ENCODE peak calls at places on chromosomes 7 and 10, in six cellular contexts. One of them, this sample, is unnamed.

GRCh38 chr10:3874988-3875841 is 90.2 kb upstream of the KLF6 start:
- DNase-seq in endodermal cell: peak
- DNase-seq in heart right ventricle: peak
- DNase-seq in uterus: no peak
- DNase-seq in stomach: no peak
- DNase-seq in heart left ventricle: peak
- DNase-seq in this sample: no peak

GRCh38 chr7:96178581-96178980 is 143.3 kb downstream of the SLC25A13 start:
- DNase-seq in endodermal cell: no peak
- DNase-seq in heart right ventricle: no peak
- DNase-seq in uterus: no peak
- DNase-seq in stomach: no peak
- DNase-seq in heart left ventricle: no peak
- DNase-seq in this sample: no peak

GRCh38 chr10:33600381-33600780 is 265.9 kb upstream of the NRP1 start:
- DNase-seq in endodermal cell: no peak
- DNase-seq in heart right ventricle: no peak
- DNase-seq in uterus: no peak
- DNase-seq in stomach: no peak
- DNase-seq in heart left ventricle: no peak
- DNase-seq in this sample: no peak

GRCh38 chr10:118308664-118309063 is 33.5 kb downstream of the FAM204A start:
- DNase-seq in endodermal cell: peak
- DNase-seq in heart right ventricle: no peak
- DNase-seq in uterus: no peak
- DNase-seq in stomach: no peak
- DNase-seq in heart left ventricle: no peak
- DNase-seq in this sample: no peak

GRCh38 chr10:103781329-103782061 is 73.9 kb downstream of the SH3PXD2A start:
- DNase-seq in endodermal cell: no peak
- DNase-seq in heart right ventricle: no peak
- DNase-seq in uterus: no peak
- DNase-seq in stomach: no peak
- DNase-seq in heart left ventricle: no peak
- DNase-seq in this sample: no peak

GRCh38 chr10:4234661-4235060 is 449.7 kb upstream of the KLF6 start:
- DNase-seq in endodermal cell: no peak
- DNase-seq in heart right ventricle: no peak
- DNase-seq in uterus: no peak
- DNase-seq in stomach: no peak
- DNase-seq in heart left ventricle: no peak
- DNase-seq in this sample: no peak

GRCh38 chr10:114100848-114101741 is 57.4 kb downstream of the ADRB1 start:
- DNase-seq in endodermal cell: peak
- DNase-seq in heart right ventricle: peak
- DNase-seq in uterus: peak
- DNase-seq in stomach: no peak
- DNase-seq in heart left ventricle: peak
- DNase-seq in this sample: no peak

GRCh38 chr7:130272456-130273080 is 5.9 kb downstream of the CPA2 start:
- DNase-seq in endodermal cell: peak
- DNase-seq in heart right ventricle: no peak
- DNase-seq in uterus: no peak
- DNase-seq in stomach: no peak
- DNase-seq in heart left ventricle: no peak
- DNase-seq in this sample: no peak

GRCh38 chr10:131843089-131843595 is 57.7 kb upstream of the PPP2R2D start:
- DNase-seq in endodermal cell: peak
- DNase-seq in heart right ventricle: no peak
- DNase-seq in uterus: no peak
- DNase-seq in stomach: no peak
- DNase-seq in heart left ventricle: no peak
- DNase-seq in this sample: no peak

GRCh38 chr10:89522463-89522862 is 12.9 kb downstream of the SLC16A12 start:
- DNase-seq in endodermal cell: no peak
- DNase-seq in heart right ventricle: no peak
- DNase-seq in uterus: no peak
- DNase-seq in stomach: no peak
- DNase-seq in heart left ventricle: no peak
- DNase-seq in this sample: no peak

GRCh38 chr7:98369726-98370125 is 31.2 kb downstream of the BAIAP2L1 start:
- DNase-seq in endodermal cell: no peak
- DNase-seq in heart right ventricle: no peak
- DNase-seq in uterus: no peak
- DNase-seq in stomach: no peak
- DNase-seq in heart left ventricle: no peak
- DNase-seq in this sample: no peak

GRCh38 chr7:25611196-25611595 is 382.9 kb upstream of the NPVF start:
- DNase-seq in endodermal cell: no peak
- DNase-seq in heart right ventricle: no peak
- DNase-seq in uterus: no peak
- DNase-seq in stomach: no peak
- DNase-seq in heart left ventricle: no peak
- DNase-seq in this sample: no peak

GRCh38 chr7:8581842-8582241 is 148.4 kb downstream of the NXPH1 start:
- DNase-seq in endodermal cell: no peak
- DNase-seq in heart right ventricle: no peak
- DNase-seq in uterus: no peak
- DNase-seq in stomach: no peak
- DNase-seq in heart left ventricle: no peak
- DNase-seq in this sample: no peak

GRCh38 chr10:34494012-34494411 is 321.1 kb downstream of the PARD3 start:
- DNase-seq in endodermal cell: no peak
- DNase-seq in heart right ventricle: no peak
- DNase-seq in uterus: no peak
- DNase-seq in stomach: no peak
- DNase-seq in heart left ventricle: no peak
- DNase-seq in this sample: no peak

GRCh38 chr10:85995791-85996190 is 370.8 kb downstream of the GRID1 start:
- DNase-seq in endodermal cell: peak
- DNase-seq in heart right ventricle: no peak
- DNase-seq in uterus: no peak
- DNase-seq in stomach: peak
- DNase-seq in heart left ventricle: no peak
- DNase-seq in this sample: no peak

GRCh38 chr10:98536551-98536950 is 89.8 kb upstream of the HPS1 start:
- DNase-seq in endodermal cell: no peak
- DNase-seq in heart right ventricle: no peak
- DNase-seq in uterus: no peak
- DNase-seq in stomach: no peak
- DNase-seq in heart left ventricle: no peak
- DNase-seq in this sample: no peak

GRCh38 chr7:142939226-142939910 is at the start of gene LLCFC1:
- DNase-seq in endodermal cell: peak
- DNase-seq in heart right ventricle: no peak
- DNase-seq in uterus: no peak
- DNase-seq in stomach: peak
- DNase-seq in heart left ventricle: no peak
- DNase-seq in this sample: no peak

GRCh38 chr7:99440195-99440594 is 1.5 kb downstream of the CPSF4 start:
- DNase-seq in endodermal cell: no peak
- DNase-seq in heart right ventricle: no peak
- DNase-seq in uterus: no peak
- DNase-seq in stomach: no peak
- DNase-seq in heart left ventricle: no peak
- DNase-seq in this sample: no peak

GRCh38 chr10:132826524-132827422 is 40.8 kb upstream of the NKX6-2 start:
- DNase-seq in endodermal cell: no peak
- DNase-seq in heart right ventricle: no peak
- DNase-seq in uterus: no peak
- DNase-seq in stomach: peak
- DNase-seq in heart left ventricle: no peak
- DNase-seq in this sample: no peak

GRCh38 chr7:17301491-17302101 is 3.1 kb downstream of the AHR start:
- DNase-seq in endodermal cell: no peak
- DNase-seq in heart right ventricle: peak
- DNase-seq in uterus: no peak
- DNase-seq in stomach: peak
- DNase-seq in heart left ventricle: peak
- DNase-seq in this sample: peak

GRCh38 chr7:122136639-122137253 is 7.3 kb downstream of the AASS start:
- DNase-seq in endodermal cell: no peak
- DNase-seq in heart right ventricle: no peak
- DNase-seq in uterus: no peak
- DNase-seq in stomach: no peak
- DNase-seq in heart left ventricle: no peak
- DNase-seq in this sample: no peak

GRCh38 chr10:35262436-35262835 is 73.9 kb upstream of the CCNY start:
- DNase-seq in endodermal cell: no peak
- DNase-seq in heart right ventricle: no peak
- DNase-seq in uterus: no peak
- DNase-seq in stomach: no peak
- DNase-seq in heart left ventricle: no peak
- DNase-seq in this sample: no peak

GRCh38 chr10:72316748-72317435 is 37.8 kb downstream of the DNAJB12 start:
- DNase-seq in endodermal cell: no peak
- DNase-seq in heart right ventricle: peak
- DNase-seq in uterus: no peak
- DNase-seq in stomach: peak
- DNase-seq in heart left ventricle: peak
- DNase-seq in this sample: no peak

GRCh38 chr10:72314263-72314662 is 40.5 kb downstream of the DNAJB12 start:
- DNase-seq in endodermal cell: no peak
- DNase-seq in heart right ventricle: no peak
- DNase-seq in uterus: no peak
- DNase-seq in stomach: no peak
- DNase-seq in heart left ventricle: no peak
- DNase-seq in this sample: no peak

GRCh38 chr10:72315611-72316385 is 38.9 kb downstream of the DNAJB12 start:
- DNase-seq in endodermal cell: no peak
- DNase-seq in heart right ventricle: peak
- DNase-seq in uterus: peak
- DNase-seq in stomach: peak
- DNase-seq in heart left ventricle: peak
- DNase-seq in this sample: peak

GRCh38 chr10:72315054-72315453 is 39.7 kb downstream of the DNAJB12 start:
- DNase-seq in endodermal cell: no peak
- DNase-seq in heart right ventricle: no peak
- DNase-seq in uterus: no peak
- DNase-seq in stomach: no peak
- DNase-seq in heart left ventricle: no peak
- DNase-seq in this sample: no peak

GRCh38 chr10:72316386-72316700 is 38.4 kb downstream of the DNAJB12 start:
- DNase-seq in endodermal cell: no peak
- DNase-seq in heart right ventricle: no peak
- DNase-seq in uterus: no peak
- DNase-seq in stomach: no peak
- DNase-seq in heart left ventricle: no peak
- DNase-seq in this sample: no peak
- H3K27ac ChIP-seq in endodermal cell: no peak
- H3K27ac ChIP-seq in heart right ventricle: peak
- H3K27ac ChIP-seq in uterus: peak
- H3K27ac ChIP-seq in stomach: peak
- H3K27ac ChIP-seq in heart left ventricle: peak
- H3K27ac ChIP-seq in this sample: peak

GRCh38 chr10:87547734-87548311 is 43.1 kb downstream of the MINPP1 start:
- DNase-seq in endodermal cell: no peak
- DNase-seq in heart right ventricle: no peak
- DNase-seq in uterus: no peak
- DNase-seq in stomach: no peak
- DNase-seq in heart left ventricle: no peak
- DNase-seq in this sample: no peak
- H3K27ac ChIP-seq in endodermal cell: peak
- H3K27ac ChIP-seq in heart right ventricle: no peak
- H3K27ac ChIP-seq in uterus: peak
- H3K27ac ChIP-seq in stomach: no peak
- H3K27ac ChIP-seq in heart left ventricle: no peak
- H3K27ac ChIP-seq in this sample: peak

DNA sequence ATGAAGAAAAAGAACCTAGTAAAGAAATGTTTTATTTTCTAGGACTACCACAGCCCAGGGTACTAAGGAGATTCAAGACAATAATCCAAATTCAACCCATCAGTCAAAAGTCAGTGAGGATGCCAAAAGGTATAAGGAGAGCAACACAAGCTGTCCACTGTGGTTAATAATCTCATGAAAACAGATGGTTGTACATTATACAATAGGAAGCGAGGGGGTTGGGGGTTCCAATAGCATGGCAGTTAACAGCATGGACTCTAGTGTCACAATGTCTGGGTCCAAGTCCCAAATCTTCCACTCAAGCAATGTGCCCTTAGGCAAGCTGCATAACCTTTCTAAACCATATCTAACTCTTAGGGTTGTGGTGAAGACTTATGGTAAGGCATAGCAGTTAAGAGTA is 35.1 kb downstream of the BRAF start:
- DNase-seq in endodermal cell: no peak
- DNase-seq in heart right ventricle: no peak
- DNase-seq in uterus: no peak
- DNase-seq in stomach: no peak
- DNase-seq in heart left ventricle: no peak
- DNase-seq in this sample: no peak
- H3K27ac ChIP-seq in endodermal cell: no peak
- H3K27ac ChIP-seq in heart right ventricle: no peak
- H3K27ac ChIP-seq in uterus: no peak
- H3K27ac ChIP-seq in stomach: no peak
- H3K27ac ChIP-seq in heart left ventricle: no peak
- H3K27ac ChIP-seq in this sample: no peak

GRCh38 chr10:71551970-71552369 is 155.2 kb downstream of the CDH23 start:
- DNase-seq in endodermal cell: no peak
- DNase-seq in heart right ventricle: no peak
- DNase-seq in uterus: no peak
- DNase-seq in stomach: no peak
- DNase-seq in heart left ventricle: no peak
- DNase-seq in this sample: no peak

GRCh38 chr10:71555760-71556159 is 159.0 kb downstream of the CDH23 start:
- DNase-seq in endodermal cell: no peak
- DNase-seq in heart right ventricle: no peak
- DNase-seq in uterus: no peak
- DNase-seq in stomach: no peak
- DNase-seq in heart left ventricle: no peak
- DNase-seq in this sample: no peak

GRCh38 chr10:71555087-71555728 is 158.5 kb downstream of the CDH23 start:
- DNase-seq in endodermal cell: no peak
- DNase-seq in heart right ventricle: no peak
- DNase-seq in uterus: no peak
- DNase-seq in stomach: no peak
- DNase-seq in heart left ventricle: no peak
- DNase-seq in this sample: no peak

GRCh38 chr10:71554671-71555070 is 158.0 kb downstream of the CDH23 start:
- DNase-seq in endodermal cell: no peak
- DNase-seq in heart right ventricle: no peak
- DNase-seq in uterus: no peak
- DNase-seq in stomach: no peak
- DNase-seq in heart left ventricle: no peak
- DNase-seq in this sample: no peak

DNA sequence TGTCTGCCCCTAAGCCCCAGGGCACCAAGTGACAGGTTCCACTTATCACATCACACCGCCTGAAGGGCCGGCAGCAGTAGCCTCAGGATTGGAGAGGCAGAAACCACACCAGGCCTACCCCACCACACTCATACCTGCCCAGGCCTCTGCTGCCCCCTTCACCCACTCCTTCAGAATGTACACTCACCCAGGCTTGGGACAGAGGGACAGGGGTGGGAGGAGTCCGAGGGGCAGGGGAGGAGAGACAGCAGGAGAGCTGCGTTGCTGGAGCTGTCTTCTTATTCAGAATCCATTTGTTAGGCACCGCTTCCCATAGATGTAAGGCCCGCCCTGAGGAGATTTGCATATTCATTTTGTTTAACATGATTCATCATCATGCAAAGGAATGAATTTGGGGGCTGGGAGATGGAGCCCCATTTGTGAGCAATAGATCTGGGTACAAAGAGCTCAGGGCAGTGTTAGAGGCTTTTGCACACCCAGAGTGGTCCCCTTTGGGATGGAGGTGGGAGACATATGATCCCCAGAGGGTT is 156.7 kb downstream of the CDH23 start:
- DNase-seq in endodermal cell: no peak
- DNase-seq in heart right ventricle: no peak
- DNase-seq in uterus: no peak
- DNase-seq in stomach: no peak
- DNase-seq in heart left ventricle: no peak
- DNase-seq in this sample: no peak
- H3K27ac ChIP-seq in endodermal cell: no peak
- H3K27ac ChIP-seq in heart right ventricle: no peak
- H3K27ac ChIP-seq in uterus: no peak
- H3K27ac ChIP-seq in stomach: no peak
- H3K27ac ChIP-seq in heart left ventricle: no peak
- H3K27ac ChIP-seq in this sample: no peak

This sample was measured in thoracic aorta.